ENCODE peak calls at places on chromosomes 2 and 18, in six cellular contexts. A is choroid plexus epithelial cell; R is Peyer's patch; I is fibroblast of mammary gland; L is CD4-positive, alpha-beta memory T cell; V is psoas muscle. D is an unnamed sample.

GRCh38 chr2:154370873-154371272 is 327.6 kb upstream of the KCNJ3 start:
- DNase-seq in A (no peak), R (no peak), I (no peak), L (no peak), V (no peak), D (no peak)

GRCh38 chr2:62531594-62531993 is 25.6 kb upstream of the TMEM17 start:
- DNase-seq in A (no peak), R (no peak), I (no peak), L (no peak), V (no peak), D (no peak)

GRCh38 chr2:233267516-233268245 is 16.2 kb downstream of the ATG16L1 start:
- DNase-seq in A (no peak), R (peak), I (no peak), L (peak), V (no peak), D (no peak)

GRCh38 chr18:34866739-34867138 is 156.6 kb downstream of the DTNA start:
- DNase-seq in A (peak), R (no peak), I (peak), L (no peak), V (no peak), D (no peak)

GRCh38 chr2:181458881-181459280 is 1.7 kb downstream of the ITGA4 start:
- DNase-seq in A (no peak), R (no peak), I (no peak), L (no peak), V (no peak), D (peak)

GRCh38 chr2:128547667-128548066 is 229.0 kb upstream of the HS6ST1 start:
- DNase-seq in A (no peak), R (no peak), I (no peak), L (no peak), V (no peak), D (no peak)

GRCh38 chr2:127083819-127084503 is 23.0 kb downstream of the BIN1 start:
- DNase-seq in A (peak), R (peak), I (peak), L (no peak), V (peak), D (peak)

GRCh38 chr2:94880507-94880906 is 9.3 kb downstream of the TEKT4 start:
- DNase-seq in A (no peak), R (no peak), I (no peak), L (no peak), V (no peak), D (no peak)

GRCh38 chr2:216583606-216584005 is 49.6 kb upstream of the IGFBP2 start:
- DNase-seq in A (no peak), R (no peak), I (no peak), L (no peak), V (no peak), D (no peak)

GRCh38 chr18:52682260-52682659 is 342.3 kb downstream of the DCC start:
- DNase-seq in A (no peak), R (no peak), I (no peak), L (no peak), V (no peak), D (no peak)

GRCh38 chr2:101754613-101755012 is 57.1 kb downstream of the MAP4K4 start:
- DNase-seq in A (no peak), R (no peak), I (peak), L (no peak), V (no peak), D (peak)

GRCh38 chr2:152790883-152791282 is 72.5 kb downstream of the ARL6IP6 start:
- DNase-seq in A (no peak), R (no peak), I (no peak), L (no peak), V (no peak), D (no peak)

GRCh38 chr18:65753520-65753919 is 2.7 kb downstream of the CDH7 start:
- DNase-seq in A (peak), R (no peak), I (no peak), L (no peak), V (no peak), D (peak)

GRCh38 chr2:1743396-1744150 is 742 bp downstream of the PXDN start:
- DNase-seq in A (peak), R (no peak), I (peak), L (no peak), V (no peak), D (peak)

GRCh38 chr18:70132999-70133398 is 72.5 kb downstream of the RTTN start:
- DNase-seq in A (peak), R (no peak), I (peak), L (no peak), V (no peak), D (peak)

GRCh38 chr2:37344453-37345361 is at the start of gene QPCT:
- DNase-seq in A (peak), R (peak), I (peak), L (peak), V (peak), D (peak)

GRCh38 chr18:48850891-48851302 is 99.9 kb downstream of the SMAD7 start:
- DNase-seq in A (peak), R (no peak), I (no peak), L (no peak), V (no peak), D (no peak)

GRCh38 chr2:221710744-221711143 is 138.6 kb upstream of the EPHA4 start:
- DNase-seq in A (no peak), R (no peak), I (no peak), L (no peak), V (no peak), D (no peak)

GRCh38 chr2:156653670-156654069 is 217.5 kb downstream of the GPD2 start:
- DNase-seq in A (no peak), R (no peak), I (no peak), L (no peak), V (no peak), D (peak)

GRCh38 chr2:28577796-28578680 is 82.2 kb downstream of the PLB1 start:
- DNase-seq in A (no peak), R (no peak), I (peak), L (no peak), V (no peak), D (no peak)

GRCh38 chr18:48609820-48610815 is 71.3 kb downstream of the CTIF start:
- DNase-seq in A (no peak), R (no peak), I (no peak), L (no peak), V (no peak), D (no peak)

GRCh38 chr2:49255325-49256023 is 101.2 kb upstream of the FSHR start:
- DNase-seq in A (peak), R (no peak), I (peak), L (no peak), V (no peak), D (no peak)

GRCh38 chr2:190910341-190911136 is 29.9 kb downstream of the GLS start:
- DNase-seq in A (peak), R (no peak), I (peak), L (no peak), V (no peak), D (peak)

GRCh38 chr2:179558010-179558911 is 293.6 kb upstream of the SESTD1 start:
- DNase-seq in A (no peak), R (no peak), I (no peak), L (no peak), V (no peak), D (no peak)
- H3K4me3 ChIP-seq in A (no peak), R (no peak), I (no peak), L (no peak), V (no peak), D (no peak)

GRCh38 chr2:121804997-121805766 is 49.7 kb downstream of the TSN start:
- DNase-seq in A (no peak), R (no peak), I (no peak), L (no peak), V (no peak), D (no peak)
- H3K4me3 ChIP-seq in A (no peak), R (no peak), I (no peak), L (no peak), V (no peak), D (no peak)

DNA sequence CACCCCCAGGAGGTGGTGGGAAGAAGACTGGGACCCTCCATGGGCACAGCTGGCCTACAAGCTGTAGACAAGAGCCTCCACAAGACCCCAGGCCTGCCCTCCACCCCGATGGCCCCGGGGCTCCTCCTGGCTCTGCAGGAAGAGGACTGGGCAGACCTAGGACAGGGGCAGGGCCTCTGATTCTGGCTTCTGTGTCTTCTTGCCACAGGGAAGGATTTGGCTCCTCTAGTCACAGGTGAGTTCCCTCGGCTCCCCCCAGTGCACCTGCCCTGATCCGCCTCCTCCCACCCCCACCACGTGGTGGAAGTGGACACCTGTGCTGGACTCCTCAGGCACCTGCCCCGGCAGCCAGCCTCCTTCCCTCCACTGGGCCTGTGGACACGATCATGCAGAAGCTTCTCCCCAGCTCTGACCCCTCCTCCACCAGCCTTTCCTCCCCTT is 53.4 kb upstream of the ODC1 start:
- DNase-seq in A (no peak), R (peak), I (no peak), L (no peak), V (no peak), D (no peak)
- H3K4me3 ChIP-seq in A (no peak), R (no peak), I (no peak), L (no peak), V (no peak), D (no peak)

DNA sequence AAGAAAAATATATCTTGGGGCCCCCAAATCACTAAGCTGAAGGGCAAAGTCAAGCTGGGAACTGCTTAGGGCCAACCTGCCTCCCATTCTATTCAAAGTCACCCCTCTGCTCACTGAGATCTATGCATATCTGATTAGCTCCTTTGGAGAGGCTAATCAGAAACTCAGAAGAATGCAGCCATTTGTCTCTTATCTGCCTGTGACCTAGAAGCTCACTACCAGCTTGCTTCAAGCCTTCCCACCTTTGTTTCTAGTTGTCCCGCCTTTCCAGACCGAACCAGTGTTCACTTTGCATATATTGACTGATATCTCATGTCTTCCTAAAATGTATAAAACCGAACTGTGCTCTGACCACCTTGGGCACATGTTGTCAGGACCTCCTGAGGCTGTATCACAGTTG is 479.4 kb downstream of the METTL4 start:
- DNase-seq in A (no peak), R (no peak), I (no peak), L (no peak), V (no peak), D (no peak)
- H3K4me3 ChIP-seq in A (no peak), R (no peak), I (no peak), L (no peak), V (no peak), D (no peak)

GRCh38 chr18:41462946-41463345 is 492.1 kb upstream of the PIK3C3 start:
- DNase-seq in A (no peak), R (no peak), I (no peak), L (no peak), V (no peak), D (no peak)

GRCh38 chr18:41461058-41461560 is 493.9 kb upstream of the PIK3C3 start:
- DNase-seq in A (no peak), R (no peak), I (no peak), L (no peak), V (no peak), D (no peak)

GRCh38 chr18:41466436-41467160 is 488.4 kb upstream of the PIK3C3 start:
- DNase-seq in A (no peak), R (no peak), I (no peak), L (no peak), V (no peak), D (peak)

GRCh38 chr18:41465386-41465785 is 489.6 kb upstream of the PIK3C3 start:
- DNase-seq in A (no peak), R (no peak), I (no peak), L (no peak), V (no peak), D (no peak)

DNA sequence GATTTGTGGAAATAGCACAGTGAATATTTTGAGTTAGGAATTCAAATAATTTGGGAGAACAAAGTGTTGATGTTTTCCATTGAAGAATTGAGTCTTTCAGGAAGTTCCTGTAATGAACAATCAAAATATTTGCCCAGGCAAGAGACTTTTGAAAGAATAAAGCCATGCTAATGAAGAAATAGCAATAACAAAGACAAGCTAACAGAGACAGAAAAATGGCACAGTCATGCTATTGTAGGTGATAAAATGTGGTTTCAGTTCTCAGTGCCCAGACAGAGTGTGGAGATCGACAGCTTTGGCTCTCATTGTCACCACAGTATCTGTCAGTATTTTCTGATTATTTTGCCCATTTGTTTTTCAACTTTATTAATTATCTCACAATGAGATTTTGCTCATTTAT is 490.8 kb upstream of the PIK3C3 start:
- DNase-seq in A (no peak), R (no peak), I (no peak), L (no peak), V (no peak), D (no peak)
- H3K4me3 ChIP-seq in A (no peak), R (no peak), I (no peak), L (no peak), V (no peak), D (no peak)

DNA sequence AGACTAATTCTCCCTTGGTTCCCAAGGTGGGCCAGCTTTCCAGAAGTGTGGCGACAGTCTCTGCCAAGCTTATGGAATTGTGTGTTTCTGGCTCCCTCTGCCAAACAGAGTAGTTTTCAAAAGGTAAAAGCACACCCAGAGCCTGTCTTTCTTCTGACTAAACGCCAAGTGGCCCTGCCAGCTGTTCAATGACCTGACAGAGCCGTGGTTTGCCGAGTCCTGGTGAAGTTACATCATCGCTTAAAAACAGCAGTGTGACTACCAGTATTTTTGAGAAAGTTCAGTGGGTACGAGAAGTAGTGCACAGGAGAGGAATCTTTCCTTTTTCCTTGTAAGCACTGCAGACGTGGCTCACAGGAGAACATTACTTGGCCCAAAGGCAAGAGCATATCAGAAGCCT is 1.9 kb downstream of the PER2 start:
- DNase-seq in A (peak), R (peak), I (peak), L (no peak), V (peak), D (peak)
- H3K4me3 ChIP-seq in A (no peak), R (no peak), I (no peak), L (no peak), V (peak), D (peak)

DNA sequence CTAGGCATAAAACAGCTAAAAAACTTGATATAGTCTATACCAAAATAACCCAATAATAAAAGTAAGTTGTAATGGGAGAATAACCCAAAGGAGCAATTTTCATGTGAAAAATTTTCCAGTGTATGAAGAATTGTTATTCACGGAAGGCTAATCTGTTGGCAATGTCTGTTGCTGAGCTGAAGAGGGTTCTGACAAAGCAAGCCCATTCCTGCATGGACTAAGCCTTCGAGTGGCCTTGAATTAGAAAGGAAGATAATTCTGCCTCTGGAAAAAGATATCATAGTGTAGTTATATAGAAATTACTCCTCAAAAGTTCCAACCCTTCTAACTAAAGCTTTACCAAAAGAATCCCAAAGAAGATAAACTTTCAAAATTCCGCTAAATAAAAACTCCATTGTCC is 101.5 kb downstream of the MAP2 start:
- DNase-seq in A (peak), R (no peak), I (no peak), L (no peak), V (no peak), D (no peak)
- H3K4me3 ChIP-seq in A (no peak), R (no peak), I (no peak), L (no peak), V (no peak), D (no peak)

GRCh38 chr2:143732931-143733330 is 603.7 kb downstream of the ARHGAP15 start:
- DNase-seq in A (no peak), R (no peak), I (no peak), L (no peak), V (no peak), D (no peak)

GRCh38 chr2:143728498-143728897 is 599.3 kb downstream of the ARHGAP15 start:
- DNase-seq in A (no peak), R (no peak), I (no peak), L (no peak), V (no peak), D (peak)

GRCh38 chr2:143732076-143732475 is 602.9 kb downstream of the ARHGAP15 start:
- DNase-seq in A (peak), R (no peak), I (peak), L (no peak), V (no peak), D (peak)

GRCh38 chr2:143730950-143731254 is 601.7 kb downstream of the ARHGAP15 start:
- DNase-seq in A (no peak), R (no peak), I (no peak), L (no peak), V (no peak), D (peak)

GRCh38 chr2:143730155-143730949 is 601.1 kb downstream of the ARHGAP15 start:
- DNase-seq in A (peak), R (no peak), I (peak), L (peak), V (no peak), D (peak)
- H3K4me3 ChIP-seq in A (no peak), R (no peak), I (no peak), L (no peak), V (no peak), D (no peak)

D was measured in epithelial cell of esophagus.